ENCODE peak calls at places on chromosomes 13 and 19, in five cellular contexts. X, K, Q, S and C are unnamed samples.

GRCh38 chr13:93628136-93628535 is 401.5 kb downstream of the GPC6 start:
- DNase-seq in X (peak; percentile 38), K (no peak), Q (no peak), S (no peak), C (no peak)

GRCh38 chr13:97030705-97031452 is 36.6 kb upstream of the OXGR1 start:
- DNase-seq in X (no peak), K (peak; percentile 8), Q (no peak), S (peak; percentile 88), C (peak; percentile 63)

GRCh38 chr13:68081051-68081450 is 850.9 kb upstream of the PCDH9 start:
- DNase-seq in X (no peak), K (no peak), Q (no peak), S (no peak), C (no peak)

GRCh38 chr19:16037424-16038195 is 38.7 kb upstream of the TPM4 start:
- DNase-seq in X (no peak), K (no peak), Q (no peak), S (no peak), C (no peak)

GRCh38 chr19:29299416-29300380 is 86.7 kb upstream of the UQCRFS1 start:
- DNase-seq in X (no peak), K (no peak), Q (no peak), S (no peak), C (no peak)

GRCh38 chr19:33671211-33671610 is 49.5 kb downstream of the CHST8 start:
- DNase-seq in X (no peak), K (no peak), Q (no peak), S (no peak), C (no peak)

GRCh38 chr19:38664503-38665211 is 17.2 kb downstream of the ACTN4 start:
- DNase-seq in X (no peak), K (no peak), Q (no peak), S (no peak), C (no peak)

GRCh38 chr13:36345438-36346221 is 564 bp downstream of the SPART start:
- DNase-seq in X (peak; percentile 63), K (peak; percentile 58), Q (no peak), S (peak; percentile 90), C (peak; percentile 95)

GRCh38 chr19:926595-927043 is 784 bp downstream of the ARID3A start:
- DNase-seq in X (no peak), K (no peak), Q (no peak), S (peak; percentile 89), C (peak; percentile 32)

GRCh38 chr19:9309974-9310446 is 372 bp upstream of the ZNF699 start:
- DNase-seq in X (peak; percentile 95), K (no peak), Q (peak; percentile 88), S (no peak), C (peak; percentile 92)

GRCh38 chr13:100244431-100244830 is 155.5 kb downstream of the PCCA start:
- DNase-seq in X (no peak), K (no peak), Q (no peak), S (no peak), C (no peak)

GRCh38 chr13:106407338-106407737 is 128.1 kb downstream of the EFNB2 start:
- DNase-seq in X (no peak), K (no peak), Q (no peak), S (no peak), C (no peak)

GRCh38 chr19:55255618-55256423 is 3.0 kb downstream of the PPP6R1 start:
- DNase-seq in X (no peak), K (no peak), Q (no peak), S (peak; percentile 18), C (peak; percentile 48)

GRCh38 chr19:5200844-5201243 is 139.8 kb downstream of the PTPRS start:
- DNase-seq in X (no peak), K (no peak), Q (no peak), S (peak; percentile 39), C (no peak)

GRCh38 chr19:15126511-15126910 is 19.3 kb downstream of the SYDE1 start:
- DNase-seq in X (no peak), K (no peak), Q (no peak), S (peak; percentile 75), C (peak; percentile 46)

GRCh38 chr13:102191951-102192461 is 209.8 kb downstream of the FGF14 start:
- DNase-seq in X (no peak), K (peak; percentile 2), Q (no peak), S (no peak), C (peak; percentile 59)

GRCh38 chr13:113756441-113757097 is 2.5 kb upstream of the TMEM255B start:
- DNase-seq in X (no peak), K (no peak), Q (no peak), S (peak; percentile 7), C (peak; percentile 18)

GRCh38 chr13:41428155-41428554 is 29.2 kb upstream of the RGCC start:
- DNase-seq in X (peak; percentile 40), K (peak; percentile 6), Q (no peak), S (no peak), C (no peak)

GRCh38 chr19:50724522-50725217 is 1.5 kb downstream of the CLEC11A start:
- DNase-seq in X (peak; percentile 99), K (peak; percentile 100), Q (peak; percentile 99), S (peak; percentile 100), C (peak; percentile 77)
- H3K9ac ChIP-seq in X (peak overlapping the region; percentile 53), K (peak overlapping the region; percentile 99), Q (peak overlapping the region; percentile 74), S (peak overlapping the region; percentile 94), C (peak overlapping the region; percentile 94)

DNA sequence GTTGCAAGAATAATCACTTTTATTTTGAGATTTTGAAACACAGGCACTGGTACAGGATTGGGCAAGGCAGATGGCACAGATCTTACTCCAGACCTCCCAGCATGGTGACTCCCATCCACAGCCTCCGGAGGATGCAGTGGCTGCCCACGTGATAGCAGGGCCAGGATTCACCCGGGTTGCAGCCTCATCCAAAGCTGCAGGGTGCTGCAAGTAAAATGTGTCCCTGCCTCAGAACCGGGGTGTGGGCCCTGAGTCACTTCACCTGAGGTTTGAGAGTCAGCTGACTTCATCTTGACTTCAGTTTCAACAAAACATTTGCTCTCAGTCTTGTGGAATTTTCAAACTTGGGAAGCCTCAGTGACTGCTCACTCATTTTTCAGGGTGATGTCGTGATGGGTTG is 201.9 kb downstream of the FGF9 start:
- DNase-seq in X (no peak), K (no peak), Q (no peak), S (no peak), C (no peak)
- H3K18ac ChIP-seq in X (no peak overlapping the region), K (no peak overlapping the region), Q (no peak overlapping the region), S (no peak overlapping the region), C (no peak overlapping the region)

GRCh38 chr19:40379446-40380198 is 10.4 kb downstream of the HIPK4 start:
- DNase-seq in X (no peak), K (no peak), Q (no peak), S (no peak), C (no peak)

GRCh38 chr19:40380199-40381037 is 9.6 kb downstream of the HIPK4 start:
- DNase-seq in X (no peak), K (no peak), Q (no peak), S (no peak), C (no peak)

GRCh38 chr19:40383668-40384248 is 6.2 kb downstream of the HIPK4 start:
- DNase-seq in X (no peak), K (no peak), Q (no peak), S (no peak), C (no peak)

GRCh38 chr19:40378509-40378908 is 11.5 kb downstream of the HIPK4 start:
- DNase-seq in X (no peak), K (no peak), Q (no peak), S (no peak), C (no peak)

GRCh38 chr19:40381321-40381720 is 8.7 kb downstream of the HIPK4 start:
- DNase-seq in X (peak; percentile 56), K (no peak), Q (no peak), S (no peak), C (no peak)
- H2BK12ac ChIP-seq in X (no peak overlapping the region), K (no peak overlapping the region), Q (no peak overlapping the region), S (no peak overlapping the region), C (no peak overlapping the region)

GRCh38 chr13:66995366-66995663 is 234.8 kb downstream of the PCDH9 start:
- DNase-seq in X (no peak), K (no peak), Q (no peak), S (no peak), C (no peak)
- H3K9ac ChIP-seq in X (no peak overlapping the region), K (no peak overlapping the region), Q (no peak overlapping the region), S (no peak overlapping the region), C (no peak overlapping the region)

DNA sequence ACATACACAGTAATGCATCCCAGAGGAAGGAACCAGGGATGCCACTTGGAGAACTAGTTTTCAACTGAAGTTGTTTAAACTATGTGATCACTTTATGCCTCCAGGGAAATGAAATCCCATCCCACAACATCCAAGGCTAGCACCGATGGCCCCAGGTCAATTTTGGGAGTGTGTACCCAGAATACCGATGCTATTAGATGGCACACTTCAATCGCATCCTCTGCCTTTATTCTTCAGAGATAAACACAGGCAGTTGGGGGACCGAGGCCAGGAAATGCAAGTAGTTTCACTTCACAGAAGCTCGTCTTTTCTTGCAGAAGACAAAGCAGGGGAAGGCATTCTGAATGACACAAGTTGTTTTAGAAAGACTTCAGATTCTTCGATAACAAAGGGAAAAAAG is 13.8 kb downstream of the STK24 start:
- DNase-seq in X (no peak), K (no peak), Q (no peak), S (peak; percentile 54), C (no peak)
- H3K18ac ChIP-seq in X (peak overlapping the region; percentile 66), K (no peak overlapping the region), Q (no peak overlapping the region), S (no peak overlapping the region), C (no peak overlapping the region)

GRCh38 chr13:20258208-20258962 is 26.3 kb upstream of the GJB6 start:
- DNase-seq in X (no peak), K (no peak), Q (no peak), S (peak; percentile 4), C (no peak)
- H2BK12ac ChIP-seq in X (no peak overlapping the region), K (no peak overlapping the region), Q (no peak overlapping the region), S (no peak overlapping the region), C (no peak overlapping the region)

GRCh38 chr19:18319591-18320135 is 3.2 kb downstream of the LSM4 start:
- DNase-seq in X (no peak), K (no peak), Q (no peak), S (peak; percentile 94), C (no peak)

GRCh38 chr19:18320865-18321728 is 1.8 kb downstream of the LSM4 start:
- DNase-seq in X (no peak), K (no peak), Q (no peak), S (peak; percentile 67), C (no peak)

GRCh38 chr19:18321729-18322091 is 1.2 kb downstream of the LSM4 start:
- DNase-seq in X (no peak), K (no peak), Q (no peak), S (no peak), C (peak; percentile 47)

GRCh38 chr19:18322318-18322758 is 538 bp downstream of the LSM4 start:
- DNase-seq in X (no peak), K (no peak), Q (no peak), S (peak; percentile 46), C (peak; percentile 82)

GRCh38 chr19:18317998-18318800 is 4.7 kb downstream of the LSM4 start:
- DNase-seq in X (no peak), K (no peak), Q (no peak), S (peak; percentile 87), C (no peak)
- H3K9ac ChIP-seq in X (no peak overlapping the region), K (no peak overlapping the region), Q (no peak overlapping the region), S (peak overlapping the region; percentile 1), C (peak overlapping the region; percentile 38)

GRCh38 chr13:91307887-91308286 is 39.6 kb upstream of the MIR17HG start:
- DNase-seq in X (no peak), K (no peak), Q (no peak), S (no peak), C (no peak)
- H3K18ac ChIP-seq in X (no peak overlapping the region), K (no peak overlapping the region), Q (no peak overlapping the region), S (no peak overlapping the region), C (no peak overlapping the region)